ENCODE peak calls at places on chromosomes 1 and 21, in eight cellular contexts. One of them, this sample, is unnamed. For H4K20me1, the result is how much of the 10 kb centered on the place peaks cover.

GRCh38 chr21:36430841-36431240 is 45.6 kb downstream of the CHAF1B start:
- DNase-seq in MM.1S: no peak
- DNase-seq in mammary epithelial cell: peak
- DNase-seq in H9: no peak
- DNase-seq in GM23338: no peak
- DNase-seq in IMR-90: no peak
- DNase-seq in GM23248: peak
- DNase-seq in DND-41: no peak
- DNase-seq in this sample: no peak

GRCh38 chr21:26844258-26845065 is 747 bp downstream of the ADAMTS1 start:
- DNase-seq in MM.1S: peak
- DNase-seq in mammary epithelial cell: peak
- DNase-seq in H9: peak
- DNase-seq in GM23338: peak
- DNase-seq in IMR-90: peak
- DNase-seq in GM23248: peak
- DNase-seq in DND-41: no peak
- DNase-seq in this sample: peak

GRCh38 chr1:54572236-54572850 is 24.3 kb downstream of the ACOT11 start:
- DNase-seq in MM.1S: no peak
- DNase-seq in mammary epithelial cell: no peak
- DNase-seq in H9: no peak
- DNase-seq in GM23338: peak
- DNase-seq in IMR-90: no peak
- DNase-seq in GM23248: no peak
- DNase-seq in DND-41: no peak
- DNase-seq in this sample: no peak

GRCh38 chr1:188117436-188117835 is 1288.7 kb downstream of the PLA2G4A start:
- DNase-seq in MM.1S: no peak
- DNase-seq in mammary epithelial cell: peak
- DNase-seq in H9: no peak
- DNase-seq in GM23338: no peak
- DNase-seq in IMR-90: no peak
- DNase-seq in GM23248: no peak
- DNase-seq in DND-41: no peak
- DNase-seq in this sample: no peak

GRCh38 chr1:232538943-232539302 is 91.0 kb downstream of the SIPA1L2 start:
- DNase-seq in MM.1S: no peak
- DNase-seq in mammary epithelial cell: no peak
- DNase-seq in H9: no peak
- DNase-seq in GM23338: no peak
- DNase-seq in IMR-90: no peak
- DNase-seq in GM23248: no peak
- DNase-seq in DND-41: no peak
- DNase-seq in this sample: no peak

GRCh38 chr21:36200089-36200561 is 43.5 kb downstream of the DOP1B start:
- DNase-seq in MM.1S: no peak
- DNase-seq in mammary epithelial cell: no peak
- DNase-seq in H9: no peak
- DNase-seq in GM23338: no peak
- DNase-seq in IMR-90: no peak
- DNase-seq in GM23248: no peak
- DNase-seq in DND-41: no peak
- DNase-seq in this sample: no peak

GRCh38 chr1:184618851-184619250 is 135.8 kb downstream of the EDEM3 start:
- DNase-seq in MM.1S: no peak
- DNase-seq in mammary epithelial cell: no peak
- DNase-seq in H9: no peak
- DNase-seq in GM23338: no peak
- DNase-seq in IMR-90: no peak
- DNase-seq in GM23248: no peak
- DNase-seq in DND-41: no peak
- DNase-seq in this sample: no peak

GRCh38 chr1:167198518-167199133 is 22.1 kb upstream of the POU2F1 start:
- DNase-seq in MM.1S: no peak
- DNase-seq in mammary epithelial cell: no peak
- DNase-seq in H9: peak
- DNase-seq in GM23338: peak
- DNase-seq in IMR-90: no peak
- DNase-seq in GM23248: no peak
- DNase-seq in DND-41: no peak
- DNase-seq in this sample: no peak

GRCh38 chr1:3003039-3003940 is 18.0 kb upstream of the ACTRT2 start:
- DNase-seq in MM.1S: no peak
- DNase-seq in mammary epithelial cell: no peak
- DNase-seq in H9: no peak
- DNase-seq in GM23338: no peak
- DNase-seq in IMR-90: no peak
- DNase-seq in GM23248: no peak
- DNase-seq in DND-41: no peak
- DNase-seq in this sample: no peak

GRCh38 chr1:95041491-95042165 is 31.1 kb downstream of the ALG14 start:
- DNase-seq in MM.1S: peak
- DNase-seq in mammary epithelial cell: peak
- DNase-seq in H9: no peak
- DNase-seq in GM23338: no peak
- DNase-seq in IMR-90: peak
- DNase-seq in GM23248: peak
- DNase-seq in DND-41: peak
- DNase-seq in this sample: peak

GRCh38 chr1:34929497-34929852 is at the start of gene DLGAP3:
- DNase-seq in MM.1S: no peak
- DNase-seq in mammary epithelial cell: no peak
- DNase-seq in H9: no peak
- DNase-seq in GM23338: peak
- DNase-seq in IMR-90: no peak
- DNase-seq in GM23248: no peak
- DNase-seq in DND-41: no peak
- DNase-seq in this sample: no peak

GRCh38 chr1:91948501-91949355 is 473 bp upstream of the BRDT start:
- DNase-seq in MM.1S: no peak
- DNase-seq in mammary epithelial cell: no peak
- DNase-seq in H9: peak
- DNase-seq in GM23338: peak
- DNase-seq in IMR-90: no peak
- DNase-seq in GM23248: no peak
- DNase-seq in DND-41: peak
- DNase-seq in this sample: no peak

GRCh38 chr1:40344597-40344996 is 27.5 kb upstream of the COL9A2 start:
- DNase-seq in MM.1S: no peak
- DNase-seq in mammary epithelial cell: peak
- DNase-seq in H9: no peak
- DNase-seq in GM23338: peak
- DNase-seq in IMR-90: peak
- DNase-seq in GM23248: peak
- DNase-seq in DND-41: no peak
- DNase-seq in this sample: peak

GRCh38 chr1:227999056-227999930 is 7.5 kb upstream of the WNT3A start:
- DNase-seq in MM.1S: peak
- DNase-seq in mammary epithelial cell: peak
- DNase-seq in H9: peak
- DNase-seq in GM23338: peak
- DNase-seq in IMR-90: peak
- DNase-seq in GM23248: peak
- DNase-seq in DND-41: peak
- DNase-seq in this sample: peak

GRCh38 chr1:201171063-201172036 is 17.1 kb upstream of the TMEM9 start:
- DNase-seq in MM.1S: peak
- DNase-seq in mammary epithelial cell: no peak
- DNase-seq in H9: peak
- DNase-seq in GM23338: peak
- DNase-seq in IMR-90: peak
- DNase-seq in GM23248: peak
- DNase-seq in DND-41: no peak
- DNase-seq in this sample: peak

GRCh38 chr1:173532237-173532636 is 55.1 kb downstream of the PRDX6 start:
- DNase-seq in MM.1S: peak
- DNase-seq in mammary epithelial cell: no peak
- DNase-seq in H9: no peak
- DNase-seq in GM23338: no peak
- DNase-seq in IMR-90: no peak
- DNase-seq in GM23248: peak
- DNase-seq in DND-41: no peak
- DNase-seq in this sample: no peak

GRCh38 chr21:36156815-36157670 is at the start of gene DOP1B:
- DNase-seq in MM.1S: peak
- DNase-seq in mammary epithelial cell: no peak
- DNase-seq in H9: no peak
- DNase-seq in GM23338: peak
- DNase-seq in IMR-90: no peak
- DNase-seq in GM23248: peak
- DNase-seq in DND-41: peak
- DNase-seq in this sample: no peak

GRCh38 chr1:42736152-42736551 is 3.9 kb downstream of the CLDN19 start:
- DNase-seq in MM.1S: no peak
- DNase-seq in mammary epithelial cell: peak
- DNase-seq in H9: no peak
- DNase-seq in GM23338: peak
- DNase-seq in IMR-90: no peak
- DNase-seq in GM23248: peak
- DNase-seq in DND-41: no peak
- DNase-seq in this sample: peak

GRCh38 chr1:19309123-19309813 is 2.7 kb downstream of the AKR7A2 start:
- DNase-seq in MM.1S: no peak
- DNase-seq in mammary epithelial cell: peak
- DNase-seq in H9: no peak
- DNase-seq in GM23338: no peak
- DNase-seq in IMR-90: peak
- DNase-seq in GM23248: peak
- DNase-seq in DND-41: no peak
- DNase-seq in this sample: peak

GRCh38 chr1:43036457-43036827 is 77.8 kb upstream of the SLC2A1 start:
- DNase-seq in MM.1S: no peak
- DNase-seq in mammary epithelial cell: no peak
- DNase-seq in H9: no peak
- DNase-seq in GM23338: no peak
- DNase-seq in IMR-90: peak
- DNase-seq in GM23248: peak
- DNase-seq in DND-41: no peak
- DNase-seq in this sample: peak

DNA sequence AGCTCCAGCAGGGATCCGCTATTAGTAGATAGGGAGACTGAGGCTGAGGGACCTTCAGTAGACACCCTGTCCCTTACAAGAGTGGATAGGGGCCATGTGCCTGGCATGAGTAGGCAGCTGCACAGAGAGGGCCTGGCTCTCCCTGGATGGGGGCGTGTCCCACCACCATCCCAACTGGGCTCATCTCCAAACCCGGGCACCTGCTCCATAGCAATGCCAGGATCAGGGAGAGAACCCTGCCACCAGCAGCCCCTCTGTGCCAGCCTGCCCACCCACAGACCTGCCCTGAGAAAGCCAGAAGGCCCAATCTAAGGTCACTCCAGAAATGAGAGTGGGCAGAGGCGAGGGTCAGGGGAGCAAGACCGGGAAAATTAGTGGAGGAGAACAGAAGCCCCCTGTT is 121.3 kb downstream of the GRIK3 start:
- DNase-seq in MM.1S: no peak
- DNase-seq in mammary epithelial cell: no peak
- DNase-seq in H9: peak
- DNase-seq in GM23338: no peak
- DNase-seq in IMR-90: no peak
- DNase-seq in GM23248: no peak
- DNase-seq in DND-41: no peak
- DNase-seq in this sample: no peak
- H4K20me1 ChIP-seq in MM.1S: under half
- H4K20me1 ChIP-seq in mammary epithelial cell: under half
- H4K20me1 ChIP-seq in H9: under half
- H4K20me1 ChIP-seq in GM23338: under half
- H4K20me1 ChIP-seq in IMR-90: under half
- H4K20me1 ChIP-seq in GM23248: under half
- H4K20me1 ChIP-seq in DND-41: under half
- H4K20me1 ChIP-seq in this sample: under half

GRCh38 chr1:235298772-235299513 is 29.0 kb downstream of the ARID4B start:
- DNase-seq in MM.1S: no peak
- DNase-seq in mammary epithelial cell: no peak
- DNase-seq in H9: no peak
- DNase-seq in GM23338: no peak
- DNase-seq in IMR-90: no peak
- DNase-seq in GM23248: no peak
- DNase-seq in DND-41: peak
- DNase-seq in this sample: no peak
- H4K20me1 ChIP-seq in MM.1S: under half
- H4K20me1 ChIP-seq in mammary epithelial cell: under half
- H4K20me1 ChIP-seq in H9: under half
- H4K20me1 ChIP-seq in GM23338: under half
- H4K20me1 ChIP-seq in IMR-90: half or more
- H4K20me1 ChIP-seq in GM23248: under half
- H4K20me1 ChIP-seq in DND-41: under half
- H4K20me1 ChIP-seq in this sample: under half

DNA sequence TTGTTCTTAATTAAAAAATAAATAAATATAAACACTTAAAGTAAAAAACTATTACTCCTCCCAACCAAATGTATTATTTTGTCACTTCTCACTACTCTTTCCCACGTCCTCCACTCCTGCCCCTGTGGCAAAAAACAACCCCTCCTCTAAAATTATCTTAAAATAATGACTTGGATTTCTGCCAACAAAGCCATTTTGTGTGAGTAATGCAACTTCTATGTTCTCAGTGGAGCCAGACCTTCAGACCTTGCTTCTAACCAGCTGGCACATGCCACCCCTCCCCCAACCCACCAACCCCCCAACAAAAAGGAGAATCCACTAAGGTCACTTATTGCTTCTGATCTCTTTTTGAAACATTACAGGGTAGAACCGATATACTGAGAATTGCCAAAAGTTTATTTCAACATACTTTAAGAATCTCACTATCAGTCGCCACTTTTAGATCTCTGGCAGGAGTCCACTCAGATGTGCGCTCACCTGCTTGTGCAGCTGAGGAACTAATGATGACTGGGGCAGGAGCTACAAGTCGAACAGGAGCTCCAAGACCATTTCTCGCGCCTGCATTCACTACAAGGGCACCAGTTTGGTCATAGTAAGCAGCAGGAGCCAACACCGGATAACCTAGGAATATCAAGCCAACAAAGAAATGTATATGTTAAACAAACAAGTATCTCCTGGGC is 58.3 kb upstream of the SDC3 start:
- DNase-seq in MM.1S: no peak
- DNase-seq in mammary epithelial cell: peak
- DNase-seq in H9: no peak
- DNase-seq in GM23338: no peak
- DNase-seq in IMR-90: peak
- DNase-seq in GM23248: peak
- DNase-seq in DND-41: no peak
- DNase-seq in this sample: peak
- H4K20me1 ChIP-seq in MM.1S: under half
- H4K20me1 ChIP-seq in mammary epithelial cell: under half
- H4K20me1 ChIP-seq in H9: under half
- H4K20me1 ChIP-seq in GM23338: under half
- H4K20me1 ChIP-seq in IMR-90: under half
- H4K20me1 ChIP-seq in GM23248: under half
- H4K20me1 ChIP-seq in DND-41: under half
- H4K20me1 ChIP-seq in this sample: under half

DNA sequence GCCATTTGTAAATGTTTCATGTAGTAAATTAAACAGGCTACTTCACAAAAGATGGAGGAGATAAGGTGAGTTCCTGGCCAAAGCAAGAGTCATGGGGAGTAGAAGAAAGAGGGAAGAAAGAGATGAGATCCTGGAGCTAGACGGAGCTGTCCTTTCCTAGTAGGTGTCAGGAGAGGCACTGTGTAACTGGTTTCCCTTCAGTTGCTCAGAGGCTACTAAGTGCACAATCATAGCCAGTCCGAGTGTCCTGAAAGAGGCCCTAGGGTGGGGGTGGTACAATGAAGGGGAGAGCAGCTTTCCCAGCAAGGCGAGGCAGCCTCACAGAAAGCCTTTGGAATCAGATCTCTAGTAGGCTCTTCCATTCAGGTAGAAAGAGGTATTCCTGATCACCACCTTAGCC is 390.9 kb downstream of the KCNH1 start:
- DNase-seq in MM.1S: no peak
- DNase-seq in mammary epithelial cell: no peak
- DNase-seq in H9: no peak
- DNase-seq in GM23338: no peak
- DNase-seq in IMR-90: no peak
- DNase-seq in GM23248: no peak
- DNase-seq in DND-41: no peak
- DNase-seq in this sample: no peak
- H4K20me1 ChIP-seq in MM.1S: under half
- H4K20me1 ChIP-seq in mammary epithelial cell: under half
- H4K20me1 ChIP-seq in H9: under half
- H4K20me1 ChIP-seq in GM23338: under half
- H4K20me1 ChIP-seq in IMR-90: under half
- H4K20me1 ChIP-seq in GM23248: under half
- H4K20me1 ChIP-seq in DND-41: under half
- H4K20me1 ChIP-seq in this sample: under half

This sample was measured in fibroblast of lung.